ENCODE peak calls at places on chromosomes 13 and 19, in six cellular contexts. One of them, this sample, is unnamed.

GRCh38 chr19:29715695-29716581 is 877 bp upstream of the C19orf12 start:
- DNase-seq in HFFc6: no peak
- DNase-seq in substantia nigra: no peak
- DNase-seq in GM23338: peak; percentile 50
- DNase-seq in iPS DF 6.9: no peak
- DNase-seq in dorsolateral prefrontal cortex: no peak
- DNase-seq in this sample: no peak

GRCh38 chr19:3556978-3557460 is 367 bp downstream of the MFSD12 start:
- DNase-seq in HFFc6: peak; percentile 29
- DNase-seq in iPS DF 6.9: no peak
- DNase-seq in dorsolateral prefrontal cortex: no peak
- DNase-seq in GM23338: peak; percentile 51
- DNase-seq in substantia nigra: no peak
- DNase-seq in this sample: peak; percentile 65

GRCh38 chr19:4455742-4456565 is 1.6 kb downstream of the UBXN6 start:
- DNase-seq in iPS DF 6.9: no peak
- DNase-seq in dorsolateral prefrontal cortex: no peak
- DNase-seq in HFFc6: peak; percentile 81
- DNase-seq in GM23338: no peak
- DNase-seq in substantia nigra: no peak
- DNase-seq in this sample: no peak

GRCh38 chr13:107205318-107206112 is 637.6 kb upstream of the ARGLU1 start:
- DNase-seq in HFFc6: peak; percentile 39
- DNase-seq in dorsolateral prefrontal cortex: peak; percentile 79
- DNase-seq in GM23338: peak; percentile 75
- DNase-seq in iPS DF 6.9: no peak
- DNase-seq in substantia nigra: peak; percentile 52
- DNase-seq in this sample: peak; percentile 7

GRCh38 chr19:611506-611869 is 21.8 kb downstream of the HCN2 start:
- DNase-seq in substantia nigra: no peak
- DNase-seq in GM23338: no peak
- DNase-seq in HFFc6: peak; percentile 99
- DNase-seq in iPS DF 6.9: no peak
- DNase-seq in dorsolateral prefrontal cortex: no peak
- DNase-seq in this sample: peak; percentile 56

GRCh38 chr13:51444922-51445321 is 7.9 kb downstream of the INTS6 start:
- DNase-seq in HFFc6: peak; percentile 32
- DNase-seq in iPS DF 6.9: no peak
- DNase-seq in GM23338: peak; percentile 52
- DNase-seq in substantia nigra: no peak
- DNase-seq in dorsolateral prefrontal cortex: no peak
- DNase-seq in this sample: no peak

GRCh38 chr13:80571346-80572307 is 230.7 kb upstream of the SPRY2 start:
- DNase-seq in iPS DF 6.9: no peak
- DNase-seq in dorsolateral prefrontal cortex: no peak
- DNase-seq in HFFc6: no peak
- DNase-seq in substantia nigra: no peak
- DNase-seq in GM23338: no peak
- DNase-seq in this sample: no peak

GRCh38 chr13:45349438-45349837 is 8.5 kb upstream of the TPT1 start:
- DNase-seq in dorsolateral prefrontal cortex: no peak
- DNase-seq in HFFc6: peak; percentile 35
- DNase-seq in iPS DF 6.9: no peak
- DNase-seq in substantia nigra: no peak
- DNase-seq in GM23338: no peak
- DNase-seq in this sample: no peak

GRCh38 chr19:17886515-17886914 is 14.8 kb downstream of the SLC5A5 start:
- DNase-seq in GM23338: no peak
- DNase-seq in iPS DF 6.9: no peak
- DNase-seq in substantia nigra: no peak
- DNase-seq in HFFc6: no peak
- DNase-seq in dorsolateral prefrontal cortex: no peak
- DNase-seq in this sample: no peak

GRCh38 chr19:54523403-54523802 is 20.8 kb downstream of the LAIR2 start:
- DNase-seq in dorsolateral prefrontal cortex: no peak
- DNase-seq in substantia nigra: no peak
- DNase-seq in iPS DF 6.9: no peak
- DNase-seq in HFFc6: peak; percentile 22
- DNase-seq in GM23338: no peak
- DNase-seq in this sample: no peak

GRCh38 chr19:36172852-36173251 is 20.6 kb upstream of the COX7A1 start:
- DNase-seq in substantia nigra: no peak
- DNase-seq in dorsolateral prefrontal cortex: no peak
- DNase-seq in GM23338: no peak
- DNase-seq in iPS DF 6.9: no peak
- DNase-seq in HFFc6: no peak
- DNase-seq in this sample: no peak

This sample was measured in T-helper 22 cell.